ENCODE peak calls at places on chromosomes 2 and 18, in seven cellular contexts. One of them, this sample, is unnamed.

GRCh38 chr2:178395941-178396585 is 54.9 kb downstream of the PRKRA start:
- DNase-seq in fibroblast of lung: no peak
- DNase-seq in SJSA1: no peak
- DNase-seq in PC-9: no peak
- DNase-seq in mucosa of descending colon: no peak
- DNase-seq in right cardiac atrium: no peak
- DNase-seq in thyroid gland: no peak
- DNase-seq in this sample: no peak

GRCh38 chr2:144776766-144777165 is 256.8 kb upstream of the ZEB2 start:
- DNase-seq in fibroblast of lung: peak; percentile 8
- DNase-seq in SJSA1: no peak
- DNase-seq in PC-9: no peak
- DNase-seq in mucosa of descending colon: no peak
- DNase-seq in right cardiac atrium: no peak
- DNase-seq in thyroid gland: no peak
- DNase-seq in this sample: no peak

GRCh38 chr2:222050981-222051380 is 247.8 kb downstream of the PAX3 start:
- DNase-seq in fibroblast of lung: no peak
- DNase-seq in SJSA1: no peak
- DNase-seq in PC-9: no peak
- DNase-seq in mucosa of descending colon: no peak
- DNase-seq in right cardiac atrium: no peak
- DNase-seq in thyroid gland: no peak
- DNase-seq in this sample: no peak

GRCh38 chr18:59353079-59353680 is 5.9 kb downstream of the LMAN1 start:
- DNase-seq in fibroblast of lung: no peak
- DNase-seq in SJSA1: no peak
- DNase-seq in PC-9: no peak
- DNase-seq in mucosa of descending colon: no peak
- DNase-seq in right cardiac atrium: no peak
- DNase-seq in thyroid gland: no peak
- DNase-seq in this sample: no peak

GRCh38 chr2:19843992-19844515 is 57.7 kb downstream of the TTC32 start:
- DNase-seq in fibroblast of lung: no peak
- DNase-seq in SJSA1: no peak
- DNase-seq in PC-9: no peak
- DNase-seq in mucosa of descending colon: no peak
- DNase-seq in right cardiac atrium: no peak
- DNase-seq in thyroid gland: no peak
- DNase-seq in this sample: no peak

GRCh38 chr2:157837851-157838441 is 38.2 kb downstream of the ACVR1 start:
- DNase-seq in fibroblast of lung: peak; percentile 66
- DNase-seq in SJSA1: peak; percentile 60
- DNase-seq in PC-9: no peak
- DNase-seq in mucosa of descending colon: no peak
- DNase-seq in right cardiac atrium: peak; percentile 44
- DNase-seq in thyroid gland: peak; percentile 71
- DNase-seq in this sample: no peak

GRCh38 chr2:61135510-61135909 is 26.5 kb upstream of the C2orf74 start:
- DNase-seq in fibroblast of lung: peak; percentile 71
- DNase-seq in SJSA1: no peak
- DNase-seq in PC-9: no peak
- DNase-seq in mucosa of descending colon: no peak
- DNase-seq in right cardiac atrium: no peak
- DNase-seq in thyroid gland: no peak
- DNase-seq in this sample: no peak

GRCh38 chr2:215966951-215967350 is 46.4 kb downstream of the MREG start:
- DNase-seq in fibroblast of lung: no peak
- DNase-seq in SJSA1: no peak
- DNase-seq in PC-9: no peak
- DNase-seq in mucosa of descending colon: no peak
- DNase-seq in right cardiac atrium: no peak
- DNase-seq in thyroid gland: no peak
- DNase-seq in this sample: no peak

GRCh38 chr2:158817596-158817995 is 22.5 kb downstream of the DAPL1 start:
- DNase-seq in fibroblast of lung: no peak
- DNase-seq in SJSA1: no peak
- DNase-seq in PC-9: no peak
- DNase-seq in mucosa of descending colon: no peak
- DNase-seq in right cardiac atrium: no peak
- DNase-seq in thyroid gland: no peak
- DNase-seq in this sample: no peak

GRCh38 chr2:111189106-111189505 is 68.4 kb downstream of the BCL2L11 start:
- DNase-seq in fibroblast of lung: no peak
- DNase-seq in SJSA1: no peak
- DNase-seq in PC-9: no peak
- DNase-seq in mucosa of descending colon: no peak
- DNase-seq in right cardiac atrium: no peak
- DNase-seq in thyroid gland: no peak
- DNase-seq in this sample: no peak

GRCh38 chr2:207896525-207897295 is 127.0 kb upstream of the FZD5 start:
- DNase-seq in fibroblast of lung: no peak
- DNase-seq in SJSA1: no peak
- DNase-seq in PC-9: no peak
- DNase-seq in mucosa of descending colon: no peak
- DNase-seq in right cardiac atrium: no peak
- DNase-seq in thyroid gland: no peak
- DNase-seq in this sample: no peak

GRCh38 chr2:241516520-241516965 is 8.2 kb upstream of the STK25 start:
- DNase-seq in fibroblast of lung: no peak
- DNase-seq in SJSA1: no peak
- DNase-seq in PC-9: no peak
- DNase-seq in mucosa of descending colon: no peak
- DNase-seq in right cardiac atrium: no peak
- DNase-seq in thyroid gland: no peak
- DNase-seq in this sample: no peak

GRCh38 chr2:238936162-238937052 is 88.5 kb downstream of the TWIST2 start:
- DNase-seq in fibroblast of lung: no peak
- DNase-seq in SJSA1: no peak
- DNase-seq in PC-9: no peak
- DNase-seq in mucosa of descending colon: no peak
- DNase-seq in right cardiac atrium: peak; percentile 3
- DNase-seq in thyroid gland: no peak
- DNase-seq in this sample: peak; percentile 38

GRCh38 chr2:67165141-67165990 is 231.8 kb upstream of the ETAA1 start:
- DNase-seq in fibroblast of lung: peak; percentile 13
- DNase-seq in SJSA1: no peak
- DNase-seq in PC-9: no peak
- DNase-seq in mucosa of descending colon: no peak
- DNase-seq in right cardiac atrium: no peak
- DNase-seq in thyroid gland: no peak
- DNase-seq in this sample: no peak

GRCh38 chr2:206154197-206154596 is 5.0 kb downstream of the NDUFS1 start:
- DNase-seq in fibroblast of lung: peak; percentile 8
- DNase-seq in SJSA1: no peak
- DNase-seq in PC-9: no peak
- DNase-seq in mucosa of descending colon: no peak
- DNase-seq in right cardiac atrium: no peak
- DNase-seq in thyroid gland: no peak
- DNase-seq in this sample: no peak

GRCh38 chr18:63707816-63708215 is 5.1 kb downstream of the SERPINB11 start:
- DNase-seq in fibroblast of lung: no peak
- DNase-seq in SJSA1: no peak
- DNase-seq in PC-9: no peak
- DNase-seq in mucosa of descending colon: no peak
- DNase-seq in right cardiac atrium: no peak
- DNase-seq in thyroid gland: no peak
- DNase-seq in this sample: no peak

GRCh38 chr2:7730449-7730848 is 813.2 kb downstream of the RNF144A start:
- DNase-seq in fibroblast of lung: no peak
- DNase-seq in SJSA1: peak; percentile 11
- DNase-seq in PC-9: no peak
- DNase-seq in mucosa of descending colon: no peak
- DNase-seq in right cardiac atrium: no peak
- DNase-seq in thyroid gland: no peak
- DNase-seq in this sample: no peak

GRCh38 chr2:12727641-12728040 is 10.9 kb downstream of the TRIB2 start:
- DNase-seq in fibroblast of lung: no peak
- DNase-seq in SJSA1: no peak
- DNase-seq in PC-9: no peak
- DNase-seq in mucosa of descending colon: no peak
- DNase-seq in right cardiac atrium: no peak
- DNase-seq in thyroid gland: no peak
- DNase-seq in this sample: no peak
- H3K4me3 ChIP-seq in fibroblast of lung: no peak overlapping the region
- H3K4me3 ChIP-seq in SJSA1: no peak overlapping the region
- H3K4me3 ChIP-seq in PC-9: no peak overlapping the region
- H3K4me3 ChIP-seq in mucosa of descending colon: no peak overlapping the region
- H3K4me3 ChIP-seq in right cardiac atrium: no peak overlapping the region
- H3K4me3 ChIP-seq in thyroid gland: no peak overlapping the region
- H3K4me3 ChIP-seq in this sample: no peak overlapping the region

DNA sequence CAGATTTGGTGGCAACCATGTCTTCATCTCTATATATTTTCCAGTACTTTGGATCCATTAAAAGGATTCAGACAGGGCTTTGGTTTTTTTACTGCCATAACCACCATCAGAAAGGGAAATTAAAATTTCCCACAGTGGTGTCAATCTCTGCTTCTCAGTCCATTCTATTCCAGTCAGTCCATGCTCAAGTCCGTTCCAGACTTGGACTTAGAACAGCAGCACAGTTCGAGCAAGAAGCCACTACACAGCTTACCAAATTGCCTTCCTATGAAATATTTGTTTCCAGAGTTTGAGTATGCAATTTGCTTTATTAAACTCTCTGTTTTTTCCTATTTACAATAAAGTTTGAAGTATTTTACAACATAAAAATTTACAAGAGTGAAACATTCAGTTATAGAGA is 306.5 kb upstream of the GULP1 start:
- DNase-seq in fibroblast of lung: no peak
- DNase-seq in SJSA1: no peak
- DNase-seq in PC-9: no peak
- DNase-seq in mucosa of descending colon: no peak
- DNase-seq in right cardiac atrium: no peak
- DNase-seq in thyroid gland: no peak
- DNase-seq in this sample: no peak
- H3K4me1 ChIP-seq in fibroblast of lung: peaks cover 2% of the 10 kb centered on the region
- H3K4me1 ChIP-seq in SJSA1: peaks cover 22% of the 10 kb centered on the region
- H3K4me1 ChIP-seq in PC-9: no peaks in the 10 kb centered on the region
- H3K4me1 ChIP-seq in mucosa of descending colon: no peaks in the 10 kb centered on the region
- H3K4me1 ChIP-seq in right cardiac atrium: no peaks in the 10 kb centered on the region
- H3K4me1 ChIP-seq in thyroid gland: no peaks in the 10 kb centered on the region
- H3K4me1 ChIP-seq in this sample: peaks cover 12% of the 10 kb centered on the region

GRCh38 chr2:161709428-161709827 is 85.2 kb downstream of the SLC4A10 start:
- DNase-seq in fibroblast of lung: peak; percentile 3
- DNase-seq in SJSA1: no peak
- DNase-seq in PC-9: no peak
- DNase-seq in mucosa of descending colon: no peak
- DNase-seq in right cardiac atrium: no peak
- DNase-seq in thyroid gland: no peak
- DNase-seq in this sample: no peak
- H3K4me3 ChIP-seq in fibroblast of lung: peak overlapping the region; percentile 41
- H3K4me3 ChIP-seq in SJSA1: no peak overlapping the region
- H3K4me3 ChIP-seq in PC-9: peak overlapping the region; percentile 22
- H3K4me3 ChIP-seq in mucosa of descending colon: no peak overlapping the region
- H3K4me3 ChIP-seq in right cardiac atrium: no peak overlapping the region
- H3K4me3 ChIP-seq in thyroid gland: no peak overlapping the region
- H3K4me3 ChIP-seq in this sample: peak overlapping the region; percentile 11

GRCh38 chr18:76262956-76263955 is 231.8 kb downstream of the ZNF516 start:
- DNase-seq in fibroblast of lung: peak; percentile 31
- DNase-seq in SJSA1: no peak
- DNase-seq in PC-9: no peak
- DNase-seq in mucosa of descending colon: no peak
- DNase-seq in right cardiac atrium: no peak
- DNase-seq in thyroid gland: no peak
- DNase-seq in this sample: no peak

GRCh38 chr18:76266226-76266991 is 228.6 kb downstream of the ZNF516 start:
- DNase-seq in fibroblast of lung: peak; percentile 9
- DNase-seq in SJSA1: no peak
- DNase-seq in PC-9: no peak
- DNase-seq in mucosa of descending colon: no peak
- DNase-seq in right cardiac atrium: no peak
- DNase-seq in thyroid gland: no peak
- DNase-seq in this sample: no peak

GRCh38 chr18:76264851-76265250 is 230.2 kb downstream of the ZNF516 start:
- DNase-seq in fibroblast of lung: no peak
- DNase-seq in SJSA1: no peak
- DNase-seq in PC-9: no peak
- DNase-seq in mucosa of descending colon: no peak
- DNase-seq in right cardiac atrium: no peak
- DNase-seq in thyroid gland: peak; percentile 26
- DNase-seq in this sample: no peak

GRCh38 chr18:76265375-76266225 is 229.4 kb downstream of the ZNF516 start:
- DNase-seq in fibroblast of lung: peak; percentile 71
- DNase-seq in SJSA1: peak; percentile 16
- DNase-seq in PC-9: no peak
- DNase-seq in mucosa of descending colon: no peak
- DNase-seq in right cardiac atrium: peak; percentile 44
- DNase-seq in thyroid gland: peak; percentile 39
- DNase-seq in this sample: peak; percentile 76

DNA sequence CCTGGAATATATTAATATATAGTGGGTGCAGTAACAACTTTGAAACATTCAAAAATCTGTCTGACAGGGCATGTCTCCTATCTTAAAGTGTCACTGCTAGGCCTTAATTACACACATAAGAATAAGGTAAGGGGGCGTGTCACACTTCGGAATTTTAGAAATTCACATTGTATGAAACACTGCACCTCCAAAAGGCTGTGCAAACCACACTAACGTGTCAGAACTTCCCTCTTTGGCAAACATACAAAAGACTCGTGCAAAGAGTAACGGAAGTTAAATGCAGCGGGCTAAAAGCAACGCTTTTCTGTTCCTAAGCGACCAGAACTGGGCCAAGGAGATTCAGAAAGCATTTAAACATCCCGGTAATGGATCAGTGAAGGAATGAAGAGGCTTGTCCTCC is 231.0 kb downstream of the ZNF516 start:
- DNase-seq in fibroblast of lung: no peak
- DNase-seq in SJSA1: no peak
- DNase-seq in PC-9: no peak
- DNase-seq in mucosa of descending colon: no peak
- DNase-seq in right cardiac atrium: no peak
- DNase-seq in thyroid gland: no peak
- DNase-seq in this sample: no peak
- H3K4me1 ChIP-seq in fibroblast of lung: peaks cover 3% of the 10 kb centered on the region
- H3K4me1 ChIP-seq in SJSA1: no peaks in the 10 kb centered on the region
- H3K4me1 ChIP-seq in PC-9: no peaks in the 10 kb centered on the region
- H3K4me1 ChIP-seq in mucosa of descending colon: no peaks in the 10 kb centered on the region
- H3K4me1 ChIP-seq in right cardiac atrium: no peaks in the 10 kb centered on the region
- H3K4me1 ChIP-seq in thyroid gland: peaks cover 10% of the 10 kb centered on the region
- H3K4me1 ChIP-seq in this sample: peaks cover 26% of the 10 kb centered on the region

DNA sequence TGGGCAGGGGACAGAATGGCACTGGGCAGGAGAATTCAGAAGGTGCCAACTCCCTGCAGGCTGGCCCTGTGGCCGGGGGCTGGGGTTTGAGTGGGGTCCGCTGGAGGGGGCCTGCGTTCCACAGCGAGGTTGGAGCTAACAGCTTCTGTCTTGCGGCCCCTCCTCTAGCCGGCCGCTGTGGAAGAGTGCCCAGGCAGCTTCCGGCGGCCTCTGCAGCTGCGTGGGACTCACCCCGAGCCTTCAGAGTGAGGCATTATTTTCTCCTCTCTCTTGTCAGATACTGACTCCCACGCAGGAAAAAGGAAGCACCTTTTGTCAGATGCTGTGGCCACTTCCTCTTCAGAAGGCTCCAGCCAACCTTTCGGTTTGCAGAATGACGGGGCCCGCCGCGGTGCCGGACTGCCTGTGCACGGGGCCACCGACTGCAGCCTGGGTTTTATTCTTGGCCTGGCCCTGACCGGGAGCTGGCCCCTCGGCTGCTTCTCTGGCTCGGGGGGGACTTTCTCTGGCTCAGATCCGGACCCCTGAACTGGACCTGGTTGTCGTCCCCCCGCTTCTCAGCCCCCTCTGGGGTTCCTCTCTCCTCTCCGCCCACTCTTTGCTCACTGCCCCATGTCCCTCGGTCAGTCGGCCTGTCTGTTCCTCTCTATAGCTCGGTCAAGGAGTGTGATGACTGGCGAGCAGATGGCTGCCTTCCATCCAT is 40.1 kb downstream of the ARHGAP25 start:
- DNase-seq in fibroblast of lung: no peak
- DNase-seq in SJSA1: no peak
- DNase-seq in PC-9: no peak
- DNase-seq in mucosa of descending colon: peak; percentile 86
- DNase-seq in right cardiac atrium: peak; percentile 57
- DNase-seq in thyroid gland: peak; percentile 22
- DNase-seq in this sample: peak; percentile 85
- H3K4me3 ChIP-seq in fibroblast of lung: no peak overlapping the region
- H3K4me3 ChIP-seq in SJSA1: no peak overlapping the region
- H3K4me3 ChIP-seq in PC-9: no peak overlapping the region
- H3K4me3 ChIP-seq in mucosa of descending colon: no peak overlapping the region
- H3K4me3 ChIP-seq in right cardiac atrium: peak overlapping the region; percentile 13
- H3K4me3 ChIP-seq in thyroid gland: no peak overlapping the region
- H3K4me3 ChIP-seq in this sample: peak overlapping the region; percentile 46